ENCODE peak calls at places on chromosome 6, in eight cellular contexts. A is CD8-positive, alpha-beta T cell; E is adipocyte; L is effector memory CD4-positive, alpha-beta T cell; B is AG04450; H is sigmoid colon; I is right cardiac atrium; J is adrenal gland. D is an unnamed sample.

GRCh38 chr6:44219053-44219814 is 2.5 kb downstream of the MYMX start:
- DNase-seq in A (no peak), E (peak), L (no peak), B (no peak), H (peak), I (peak), J (peak), D (peak)

GRCh38 chr6:81750660-81751387 is 1.7 kb downstream of the TENT5A start:
- DNase-seq in A (no peak), E (peak), L (no peak), B (no peak), H (no peak), I (no peak), J (peak), D (no peak)

GRCh38 chr6:18035330-18035854 is 48.0 kb upstream of the KIF13A start:
- DNase-seq in A (no peak), E (no peak), L (no peak), B (no peak), H (no peak), I (no peak), J (no peak), D (no peak)

GRCh38 chr6:139711714-139712585 is 337.5 kb upstream of the CITED2 start:
- DNase-seq in A (no peak), E (peak), L (no peak), B (no peak), H (no peak), I (no peak), J (no peak), D (no peak)

GRCh38 chr6:37972994-37973757 is 153.6 kb downstream of the ZFAND3 start:
- DNase-seq in A (no peak), E (peak), L (no peak), B (no peak), H (no peak), I (no peak), J (no peak), D (peak)

GRCh38 chr6:150290429-150290828 is 78.4 kb upstream of the IYD start:
- DNase-seq in A (no peak), E (peak), L (no peak), B (no peak), H (no peak), I (no peak), J (no peak), D (no peak)

GRCh38 chr6:132893772-132894490 is 79.6 kb downstream of the RPS12 start:
- DNase-seq in A (no peak), E (peak), L (no peak), B (no peak), H (no peak), I (no peak), J (no peak), D (peak)

GRCh38 chr6:107784669-107785068 is 39.4 kb downstream of the SCML4 start:
- DNase-seq in A (no peak), E (no peak), L (no peak), B (no peak), H (no peak), I (no peak), J (peak), D (no peak)

GRCh38 chr6:43835872-43836419 is 65.9 kb downstream of the VEGFA start:
- DNase-seq in A (no peak), E (no peak), L (no peak), B (no peak), H (no peak), I (no peak), J (no peak), D (no peak)

GRCh38 chr6:167494698-167495435 is 170.0 kb downstream of the TTLL2 start:
- DNase-seq in A (no peak), E (no peak), L (no peak), B (no peak), H (no peak), I (no peak), J (no peak), D (no peak)

GRCh38 chr6:81772741-81773140 is 20.3 kb upstream of the TENT5A start:
- DNase-seq in A (no peak), E (peak), L (no peak), B (no peak), H (no peak), I (no peak), J (no peak), D (no peak)

GRCh38 chr6:147135211-147135672 is 69.0 kb upstream of the STXBP5 start:
- DNase-seq in A (no peak), E (peak), L (no peak), B (peak), H (no peak), I (no peak), J (no peak), D (no peak)

GRCh38 chr6:136244061-136244616 is 6.0 kb downstream of the MTFR2 start:
- DNase-seq in A (no peak), E (peak), L (no peak), B (peak), H (no peak), I (no peak), J (no peak), D (no peak)

GRCh38 chr6:149846321-149846720 is 17.8 kb downstream of the LRP11 start:
- DNase-seq in A (no peak), E (peak), L (no peak), B (peak), H (peak), I (no peak), J (peak), D (no peak)

GRCh38 chr6:136717297-136717990 is 74.8 kb downstream of the MAP3K5 start:
- DNase-seq in A (no peak), E (peak), L (no peak), B (no peak), H (no peak), I (no peak), J (no peak), D (no peak)

GRCh38 chr6:142474446-142475289 is 172.9 kb downstream of the ADGRG6 start:
- DNase-seq in A (no peak), E (peak), L (no peak), B (peak), H (no peak), I (no peak), J (no peak), D (peak)

GRCh38 chr6:105810105-105810921 is 275.8 kb upstream of the PRDM1 start:
- DNase-seq in A (peak), E (peak), L (no peak), B (peak), H (peak), I (no peak), J (peak), D (peak)

GRCh38 chr6:134853111-134854055 is 96.5 kb downstream of the ALDH8A1 start:
- DNase-seq in A (no peak), E (peak), L (no peak), B (no peak), H (no peak), I (no peak), J (no peak), D (no peak)

GRCh38 chr6:111228094-111228493 is 140.8 kb downstream of the SLC16A10 start:
- DNase-seq in A (no peak), E (peak), L (no peak), B (no peak), H (no peak), I (no peak), J (no peak), D (no peak)

GRCh38 chr6:72649032-72649984 is 27.4 kb downstream of the KCNQ5 start:
- DNase-seq in A (no peak), E (peak), L (no peak), B (peak), H (no peak), I (no peak), J (no peak), D (no peak)

GRCh38 chr6:12150812-12151432 is 138.8 kb downstream of the HIVEP1 start:
- DNase-seq in A (peak), E (no peak), L (no peak), B (no peak), H (no peak), I (no peak), J (peak), D (no peak)

GRCh38 chr6:35124356-35124755 is 16.8 kb downstream of the TCP11 start:
- DNase-seq in A (no peak), E (no peak), L (no peak), B (no peak), H (no peak), I (no peak), J (no peak), D (no peak)
- H3K4me3 ChIP-seq in A (no peak), E (no peak), L (no peak), B (no peak), H (no peak), I (no peak), J (no peak), D (no peak)

GRCh38 chr6:52573295-52573694 is 3.6 kb downstream of the TRAM2 start:
- DNase-seq in A (no peak), E (peak), L (no peak), B (no peak), H (no peak), I (no peak), J (no peak), D (no peak)
- H3K4me3 ChIP-seq in A (no peak), E (peak), L (no peak), B (peak), H (peak), I (no peak), J (no peak), D (peak)

DNA sequence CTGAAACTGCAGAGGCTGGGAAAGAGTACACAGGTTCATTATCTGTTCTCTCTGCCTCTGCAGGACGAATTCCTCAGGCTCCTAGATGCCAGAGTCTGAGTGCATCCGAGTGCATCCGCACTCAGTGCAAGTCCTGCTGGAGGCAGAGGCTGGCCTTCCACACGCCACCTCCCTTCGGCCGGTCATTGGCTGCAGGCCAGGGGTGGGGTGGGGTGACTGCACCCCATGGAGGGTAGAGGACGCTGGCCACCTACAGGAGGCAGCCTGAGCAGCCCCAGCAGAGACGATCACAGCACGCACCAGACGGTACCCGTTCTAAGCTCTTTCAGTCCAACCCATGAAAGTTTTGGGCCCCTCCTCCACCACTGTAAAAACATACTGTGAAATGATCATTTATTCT is 11.7 kb downstream of the SFT2D1 start:
- DNase-seq in A (no peak), E (peak), L (no peak), B (no peak), H (no peak), I (peak), J (peak), D (no peak)
- H3K4me3 ChIP-seq in A (no peak), E (no peak), L (no peak), B (no peak), H (no peak), I (no peak), J (no peak), D (no peak)

DNA sequence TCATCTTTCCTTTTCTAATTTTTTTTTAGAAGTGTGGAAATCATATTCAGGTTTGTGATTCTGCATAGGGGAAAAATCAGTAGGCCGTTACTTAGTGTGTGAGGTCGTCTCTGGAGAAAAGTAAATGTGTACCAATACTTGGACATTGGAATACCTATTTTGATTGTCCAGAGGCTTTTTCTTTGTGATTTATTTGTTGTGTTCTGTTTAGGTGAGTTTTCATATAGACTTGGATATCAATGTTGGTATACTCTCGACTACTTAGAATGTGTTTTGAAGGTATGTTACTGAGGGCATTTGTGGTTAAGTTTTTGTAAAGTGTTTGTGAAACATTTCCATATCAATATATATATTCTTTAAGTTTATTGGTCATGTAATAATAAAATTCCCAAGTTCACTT is 2.3 kb downstream of the CD2AP start:
- DNase-seq in A (no peak), E (no peak), L (no peak), B (no peak), H (no peak), I (no peak), J (no peak), D (no peak)
- H3K4me3 ChIP-seq in A (no peak), E (peak), L (no peak), B (peak), H (no peak), I (peak), J (no peak), D (peak)